ENCODE peak calls at places on chromosomes 2 and 18, in nine cellular contexts. I is right cardiac atrium; T is tibial artery; N is right lobe of liver; L is gastrocnemius medialis; G is left lung; X is CD8-positive, alpha-beta T cell; K is heart right ventricle; D is transverse colon. C is an unnamed sample.

GRCh38 chr18:79625195-79625923 is 54.2 kb upstream of the CTDP1 start:
- DNase-seq in K (no peak), T (peak; percentile 63), I (peak; percentile 43), G (peak; percentile 66), D (peak; percentile 17), N (no peak), X (no peak), L (no peak), C (no peak)

GRCh38 chr2:66915237-66915636 is 480.3 kb downstream of the MEIS1 start:
- DNase-seq in K (no peak), I (no peak), N (no peak), T (no peak), D (no peak), L (no peak), X (no peak), G (no peak), C (no peak)

GRCh38 chr2:100660851-100661584 is 98.2 kb downstream of the PDCL3 start:
- DNase-seq in G (no peak), K (no peak), X (no peak), D (no peak), T (no peak), N (no peak), L (no peak), I (no peak), C (no peak)

GRCh38 chr2:141767051-141767450 is 363.8 kb downstream of the LRP1B start:
- DNase-seq in X (no peak), N (no peak), D (no peak), L (no peak), T (no peak), G (no peak), I (no peak), K (no peak), C (no peak)

GRCh38 chr2:157413342-157414035 is 30.4 kb downstream of the CYTIP start:
- DNase-seq in N (no peak), T (no peak), X (peak; percentile 79), I (no peak), D (no peak), L (no peak), G (no peak), K (no peak), C (peak; percentile 83)

GRCh38 chr2:209331291-209331844 is 92.5 kb upstream of the MAP2 start:
- DNase-seq in I (no peak), D (no peak), G (no peak), T (no peak), N (no peak), L (no peak), X (no peak), K (no peak), C (no peak)

GRCh38 chr2:164496421-164496820 is 124.9 kb downstream of the GRB14 start:
- DNase-seq in N (no peak), X (no peak), I (no peak), G (no peak), D (no peak), L (no peak), T (no peak), K (no peak), C (no peak)

GRCh38 chr2:65710779-65711295 is 278.4 kb upstream of the SPRED2 start:
- DNase-seq in D (no peak), N (no peak), T (no peak), L (no peak), K (no peak), X (no peak), G (no peak), I (no peak), C (no peak)

GRCh38 chr2:142180820-142181533 is 50.2 kb upstream of the LRP1B start:
- DNase-seq in T (no peak), K (no peak), X (no peak), L (no peak), I (peak; percentile 62), G (peak; percentile 64), N (peak; percentile 20), D (no peak), C (no peak)

GRCh38 chr18:10912790-10913560 is 236.4 kb downstream of the PIEZO2 start:
- DNase-seq in L (no peak), K (peak; percentile 13), T (no peak), I (peak; percentile 62), N (peak; percentile 38), G (no peak), D (no peak), X (no peak), C (no peak)

GRCh38 chr2:75199428-75200011 is at the start of gene TACR1:
- DNase-seq in N (peak; percentile 67), X (peak; percentile 64), D (peak; percentile 50), G (peak; percentile 85), K (peak; percentile 52), T (peak; percentile 83), L (peak; percentile 6), I (peak; percentile 84), C (peak; percentile 50)

GRCh38 chr2:184644685-184645084 is 46.4 kb downstream of the ZNF804A start:
- DNase-seq in G (no peak), D (no peak), X (no peak), N (no peak), L (no peak), K (no peak), T (no peak), I (no peak), C (no peak)

GRCh38 chr2:43305537-43305936 is 79.1 kb upstream of the ZFP36L2 start:
- DNase-seq in K (peak; percentile 54), N (no peak), G (no peak), I (peak; percentile 79), T (peak; percentile 84), D (peak; percentile 46), X (no peak), L (peak; percentile 61), C (no peak)

GRCh38 chr18:58315739-58316215 is 271.8 kb downstream of the NEDD4L start:
- DNase-seq in K (peak; percentile 41), I (peak; percentile 65), X (no peak), T (no peak), G (no peak), N (no peak), D (peak; percentile 61), L (no peak), C (no peak)

GRCh38 chr2:53755022-53755630 is 12.5 kb upstream of the CHAC2 start:
- DNase-seq in K (no peak), X (no peak), N (peak; percentile 36), D (peak; percentile 54), T (no peak), L (peak; percentile 40), I (peak; percentile 63), G (no peak), C (no peak)

GRCh38 chr2:30763151-30763660 is 44.0 kb downstream of the CAPN13 start:
- DNase-seq in L (no peak), X (no peak), I (no peak), G (no peak), D (no peak), K (no peak), T (no peak), N (no peak), C (no peak)

GRCh38 chr2:20620271-20620681 is 30.6 kb downstream of the HS1BP3 start:
- DNase-seq in I (peak; percentile 61), T (peak; percentile 62), D (peak; percentile 5), L (no peak), N (no peak), K (no peak), G (no peak), X (no peak), C (no peak)

GRCh38 chr2:20620696-20621365 is 30.1 kb downstream of the HS1BP3 start:
- DNase-seq in K (no peak), X (no peak), I (peak; percentile 16), G (peak; percentile 71), T (peak; percentile 62), N (peak; percentile 10), L (no peak), D (peak; percentile 7), C (no peak)

GRCh38 chr2:20622296-20622686 is 28.6 kb downstream of the HS1BP3 start:
- DNase-seq in X (no peak), T (peak; percentile 53), N (peak; percentile 7), D (peak; percentile 2), K (no peak), I (peak; percentile 21), G (peak; percentile 64), L (no peak), C (no peak)

GRCh38 chr2:20622731-20623130 is 28.2 kb downstream of the HS1BP3 start:
- DNase-seq in T (peak; percentile 59), N (peak; percentile 11), K (peak; percentile 86), G (no peak), X (no peak), I (peak; percentile 79), L (peak; percentile 94), D (peak; percentile 6), C (no peak)

GRCh38 chr2:20621366-20622295 is 29.3 kb downstream of the HS1BP3 start:
- DNase-seq in K (no peak), L (no peak), N (peak; percentile 11), I (peak; percentile 37), G (no peak), X (no peak), D (peak; percentile 4), T (peak; percentile 66), C (no peak)
- H3K4me1 ChIP-seq in K (peaks cover 100% of the 10 kb centered on the region), L (peaks cover 80% of the 10 kb centered on the region), N (peaks cover 12% of the 10 kb centered on the region), I (peaks cover 42% of the 10 kb centered on the region), G (peaks cover 29% of the 10 kb centered on the region), X (no peaks in the 10 kb centered on the region), D (peaks cover 25% of the 10 kb centered on the region), T (peaks cover 9% of the 10 kb centered on the region), C (no peaks in the 10 kb centered on the region)

GRCh38 chr2:197909377-197909776 is 105.0 kb downstream of the PLCL1 start:
- DNase-seq in D (no peak), X (no peak), L (no peak), K (no peak), G (no peak), N (no peak), T (no peak), I (no peak), C (no peak)
- H3K4me3 ChIP-seq in D (no peak overlapping the region), X (no peak overlapping the region), L (no peak overlapping the region), K (no peak overlapping the region), G (no peak overlapping the region), N (no peak overlapping the region), T (no peak overlapping the region), I (no peak overlapping the region), C (no peak overlapping the region)

DNA sequence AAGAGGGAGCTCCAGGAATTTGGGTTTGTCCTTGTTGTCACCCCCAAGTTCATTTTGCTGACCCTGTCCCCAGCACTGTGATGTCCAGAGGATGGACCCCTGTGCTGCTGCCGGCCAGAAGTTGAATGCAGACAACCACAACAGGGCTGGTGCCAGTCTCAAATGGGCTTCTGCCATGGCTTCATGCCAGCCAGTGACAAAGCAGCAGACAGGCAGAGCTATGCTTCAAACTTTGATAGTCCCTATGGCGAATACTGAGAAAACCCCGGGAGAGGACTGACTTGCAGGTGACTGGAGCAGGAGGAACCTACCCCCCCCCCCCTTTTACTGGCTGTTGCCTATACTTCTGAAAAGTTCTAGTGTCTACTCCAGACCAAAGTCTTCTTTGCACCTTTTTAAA is 3.2 kb downstream of the SMAD7 start:
- DNase-seq in D (no peak), L (no peak), G (no peak), X (no peak), N (peak; percentile 76), I (peak; percentile 82), T (no peak), K (peak; percentile 55), C (no peak)
- H3K4me1 ChIP-seq in D (peaks cover 56% of the 10 kb centered on the region), L (peaks cover 55% of the 10 kb centered on the region), G (peaks cover 58% of the 10 kb centered on the region), X (peaks cover 62% of the 10 kb centered on the region), N (no peaks in the 10 kb centered on the region), I (peaks cover 19% of the 10 kb centered on the region), T (no peaks in the 10 kb centered on the region), K (peaks cover 54% of the 10 kb centered on the region), C (peaks cover 69% of the 10 kb centered on the region)

DNA sequence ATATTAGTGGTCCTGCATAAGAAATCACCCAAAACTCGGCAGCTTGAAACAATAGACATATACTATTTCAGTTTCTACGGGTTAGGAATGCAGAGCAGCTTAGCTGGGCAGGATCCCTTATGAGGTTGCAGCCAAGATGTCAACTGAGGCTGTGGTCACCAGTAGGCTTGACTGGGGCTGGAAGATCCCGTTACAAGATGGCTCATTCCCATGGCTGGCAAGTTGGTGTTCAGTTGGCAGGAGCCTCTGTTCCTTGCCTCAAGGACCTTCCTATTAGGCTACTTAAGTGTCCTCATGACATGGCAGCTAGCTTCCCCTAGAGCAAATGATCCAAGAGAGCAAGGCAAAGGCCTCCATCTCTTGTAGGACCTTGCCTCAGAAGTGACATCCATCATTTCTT is 25.2 kb upstream of the SOS1 start:
- DNase-seq in X (no peak), T (no peak), G (no peak), D (no peak), K (no peak), I (no peak), N (no peak), L (peak; percentile 72), C (no peak)
- H3K4me3 ChIP-seq in X (no peak overlapping the region), T (no peak overlapping the region), G (no peak overlapping the region), D (no peak overlapping the region), K (no peak overlapping the region), I (no peak overlapping the region), N (no peak overlapping the region), L (no peak overlapping the region), C (no peak overlapping the region)